ENCODE peak calls at places on chromosomes 7 and 10, in seven cellular contexts. A, H, Z, N, I, G and J are unnamed samples.

GRCh38 chr10:90138844-90139243 is 437.5 kb downstream of the KIF20B start:
- DNase-seq in A (no peak), H (no peak), Z (no peak), N (peak; percentile 53), I (peak; percentile 23), G (no peak), J (no peak)

GRCh38 chr10:17483079-17483478 is 28.7 kb upstream of the ST8SIA6 start:
- DNase-seq in A (no peak), H (no peak), Z (no peak), N (no peak), I (no peak), G (no peak), J (no peak)

GRCh38 chr7:101814081-101814995 is 3.1 kb upstream of the CUX1 start:
- DNase-seq in A (peak; percentile 92), H (no peak), Z (no peak), N (peak; percentile 57), I (peak; percentile 67), G (no peak), J (peak; percentile 54)

GRCh38 chr7:155836216-155837125 is 24.2 kb upstream of the SHH start:
- DNase-seq in A (no peak), H (no peak), Z (no peak), N (no peak), I (no peak), G (no peak), J (no peak)

GRCh38 chr10:100043344-100043743 is 33.6 kb upstream of the DNMBP start:
- DNase-seq in A (no peak), H (no peak), Z (no peak), N (no peak), I (peak; percentile 25), G (no peak), J (no peak)

GRCh38 chr7:100221767-100222444 is 2.2 kb downstream of the PVRIG start:
- DNase-seq in A (peak; percentile 32), H (no peak), Z (peak; percentile 27), N (no peak), I (no peak), G (no peak), J (no peak)

GRCh38 chr10:58844680-58845079 is 331.8 kb upstream of the PHYHIPL start:
- DNase-seq in A (no peak), H (no peak), Z (no peak), N (no peak), I (no peak), G (no peak), J (no peak)

GRCh38 chr7:130154131-130154500 is 51.1 kb downstream of the TMEM209 start:
- DNase-seq in A (no peak), H (no peak), Z (no peak), N (no peak), I (no peak), G (no peak), J (no peak)

GRCh38 chr7:12493866-12494265 is 76.7 kb upstream of the SCIN start:
- DNase-seq in A (no peak), H (no peak), Z (no peak), N (peak; percentile 9), I (no peak), G (no peak), J (no peak)

GRCh38 chr7:7861211-7861633 is 107.4 kb upstream of the GLCCI1 start:
- DNase-seq in A (no peak), H (peak; percentile 95), Z (no peak), N (peak; percentile 87), I (peak; percentile 61), G (peak; percentile 23), J (no peak)

GRCh38 chr10:77643795-77644468 is 6.3 kb upstream of the KCNMA1 start:
- DNase-seq in A (peak; percentile 47), H (no peak), Z (no peak), N (peak; percentile 82), I (peak; percentile 85), G (no peak), J (no peak)

GRCh38 chr10:5662708-5663579 is 3.5 kb downstream of the ASB13 start:
- DNase-seq in A (no peak), H (no peak), Z (no peak), N (no peak), I (no peak), G (no peak), J (no peak)

GRCh38 chr10:130243015-130243414 is 106.8 kb downstream of the GLRX3 start:
- DNase-seq in A (no peak), H (no peak), Z (no peak), N (no peak), I (no peak), G (no peak), J (no peak)

GRCh38 chr7:40469481-40469880 is 334.7 kb downstream of the SUGCT start:
- DNase-seq in A (no peak), H (no peak), Z (no peak), N (peak; percentile 90), I (peak; percentile 88), G (peak; percentile 84), J (no peak)

GRCh38 chr7:73451780-73452398 is 18.3 kb downstream of the FZD9 start:
- DNase-seq in A (peak; percentile 57), H (peak; percentile 34), Z (no peak), N (peak; percentile 79), I (peak; percentile 69), G (peak; percentile 24), J (peak; percentile 29)

GRCh38 chr7:2009541-2010001 is 223.2 kb downstream of the MAD1L1 start:
- DNase-seq in A (no peak), H (peak; percentile 26), Z (no peak), N (no peak), I (no peak), G (no peak), J (no peak)

GRCh38 chr10:93600446-93600860 is 582 bp downstream of the RBP4 start:
- DNase-seq in A (no peak), H (no peak), Z (no peak), N (no peak), I (no peak), G (no peak), J (no peak)

GRCh38 chr7:83413831-83414230 is 235.1 kb downstream of the SEMA3E start:
- DNase-seq in A (no peak), H (peak; percentile 58), Z (no peak), N (peak; percentile 36), I (no peak), G (no peak), J (no peak)

GRCh38 chr10:101130984-101131961 is at the start of gene TLX1:
- DNase-seq in A (no peak), H (peak; percentile 39), Z (no peak), N (no peak), I (no peak), G (no peak), J (no peak)

GRCh38 chr10:3784510-3785250 is at the start of gene KLF6:
- DNase-seq in A (peak; percentile 55), H (no peak), Z (no peak), N (peak; percentile 42), I (peak; percentile 38), G (no peak), J (no peak)

GRCh38 chr7:131008840-131009651 is 275.0 kb upstream of the KLF14 start:
- DNase-seq in A (no peak), H (no peak), Z (no peak), N (no peak), I (peak; percentile 73), G (no peak), J (no peak)

GRCh38 chr10:121975295-121976086 is 474 bp upstream of the NSMCE4A start:
- DNase-seq in A (peak; percentile 42), H (no peak), Z (no peak), N (no peak), I (no peak), G (no peak), J (no peak)

GRCh38 chr10:77245953-77246352 is 391.7 kb downstream of the KCNMA1 start:
- DNase-seq in A (no peak), H (no peak), Z (no peak), N (peak; percentile 60), I (peak; percentile 28), G (no peak), J (no peak)

GRCh38 chr10:132564249-132564605 is 26.6 kb downstream of the INPP5A start:
- DNase-seq in A (no peak), H (no peak), Z (no peak), N (no peak), I (no peak), G (no peak), J (no peak)

GRCh38 chr10:63628526-63629362 is 107.5 kb downstream of the REEP3 start:
- DNase-seq in A (peak; percentile 64), H (peak; percentile 95), Z (no peak), N (no peak), I (peak; percentile 57), G (no peak), J (no peak)

GRCh38 chr7:1235501-1236131 is 2.9 kb downstream of the UNCX start:
- DNase-seq in A (no peak), H (no peak), Z (no peak), N (no peak), I (no peak), G (no peak), J (no peak)

GRCh38 chr10:22684707-22685106 is 29.7 kb downstream of the PIP4K2A start:
- DNase-seq in A (no peak), H (no peak), Z (no peak), N (no peak), I (peak; percentile 15), G (no peak), J (no peak)

GRCh38 chr10:71419750-71420149 is 23.0 kb downstream of the CDH23 start:
- DNase-seq in A (no peak), H (no peak), Z (no peak), N (no peak), I (no peak), G (no peak), J (no peak)

GRCh38 chr7:150966002-150966401 is 12.1 kb downstream of the KCNH2 start:
- DNase-seq in A (no peak), H (no peak), Z (no peak), N (no peak), I (peak; percentile 19), G (no peak), J (no peak)

GRCh38 chr7:100630066-100630465 is 11.3 kb downstream of the TFR2 start:
- DNase-seq in A (no peak), H (no peak), Z (no peak), N (no peak), I (no peak), G (no peak), J (no peak)

GRCh38 chr10:104582604-104582951 is 58.5 kb upstream of the SORCS3 start:
- DNase-seq in A (no peak), H (no peak), Z (no peak), N (no peak), I (peak; percentile 67), G (no peak), J (no peak)